ENCODE peak calls at places on chromosomes 11 and 22, in four cellular contexts. U is pancreas, N is PC-9, M is mesothelial cell of epicardium. E is an unnamed sample.

GRCh38 chr11:32173435-32173834 is 82.6 kb downstream of the RCN1 start:
- DNase-seq in U (peak; percentile 45), N (peak; percentile 61), M (peak; percentile 65), E (peak; percentile 48)

GRCh38 chr11:130673698-130674097 is 225.3 kb downstream of the ADAMTS15 start:
- DNase-seq in U (no peak), N (no peak), M (no peak), E (no peak)

GRCh38 chr22:36365020-36365411 is 22.8 kb downstream of the MYH9 start:
- DNase-seq in U (peak; percentile 53), N (peak; percentile 74), M (no peak), E (peak; percentile 77)

GRCh38 chr11:8870461-8871282 is 40.3 kb upstream of the AKIP1 start:
- DNase-seq in U (peak; percentile 54), N (peak; percentile 41), M (peak; percentile 76), E (peak; percentile 49)

GRCh38 chr11:16632295-16633200 is 105.9 kb upstream of the C11orf58 start:
- DNase-seq in U (no peak), N (peak; percentile 28), M (no peak), E (no peak)

GRCh38 chr11:15258433-15259350 is 144.0 kb downstream of the INSC start:
- DNase-seq in U (peak; percentile 31), N (no peak), M (no peak), E (no peak)

GRCh38 chr22:36753916-36754315 is 22.0 kb downstream of the IFT27 start:
- DNase-seq in U (no peak), N (no peak), M (no peak), E (no peak)

GRCh38 chr11:117950320-117950719 is 21.1 kb upstream of the TMPRSS13 start:
- DNase-seq in U (no peak), N (no peak), M (no peak), E (peak; percentile 56)

GRCh38 chr11:109853156-109853776 is 239.9 kb upstream of the ZC3H12C start:
- DNase-seq in U (no peak), N (peak; percentile 21), M (no peak), E (peak; percentile 27)

GRCh38 chr11:4048340-4048739 is 46.3 kb upstream of the RRM1 start:
- DNase-seq in U (no peak), N (no peak), M (no peak), E (no peak)

GRCh38 chr22:36156515-36157419 is 3.8 kb downstream of the APOL3 start:
- DNase-seq in U (peak; percentile 40), N (peak; percentile 52), M (peak; percentile 45), E (no peak)

GRCh38 chr22:28710889-28711285 is 30.7 kb downstream of the CHEK2 start:
- DNase-seq in U (no peak), N (no peak), M (no peak), E (no peak)

GRCh38 chr11:18075444-18075843 is 29.4 kb upstream of the TPH1 start:
- DNase-seq in U (no peak), N (no peak), M (no peak), E (no peak)

GRCh38 chr22:32904044-32904443 is 102.5 kb downstream of the TIMP3 start:
- DNase-seq in U (peak; percentile 19), N (peak; percentile 22), M (no peak), E (no peak)

GRCh38 chr11:36703055-36703404 is 105.0 kb upstream of the RAG2 start:
- DNase-seq in U (no peak), N (no peak), M (no peak), E (peak; percentile 34)

GRCh38 chr11:79263001-79263400 is 177.8 kb downstream of the TENM4 start:
- DNase-seq in U (no peak), N (no peak), M (no peak), E (no peak)

GRCh38 chr11:73154178-73154577 is 12.1 kb upstream of the FCHSD2 start:
- DNase-seq in U (no peak), N (no peak), M (no peak), E (peak; percentile 68)

GRCh38 chr11:123386746-123387510 is 43.1 kb upstream of the GRAMD1B start:
- DNase-seq in U (no peak), N (no peak), M (no peak), E (no peak)

GRCh38 chr22:33921576-33922181 is 1.4 kb upstream of the LARGE1 start:
- DNase-seq in U (peak; percentile 51), N (peak; percentile 29), M (peak; percentile 76), E (peak; percentile 54)

GRCh38 chr11:72831521-72832300 is 17.5 kb downstream of the ATG16L2 start:
- DNase-seq in U (peak; percentile 86), N (peak; percentile 85), M (peak; percentile 84), E (no peak)

GRCh38 chr22:23094260-23094659 is 23.9 kb downstream of the GNAZ start:
- DNase-seq in U (no peak), N (no peak), M (no peak), E (no peak)

GRCh38 chr11:31417357-31417756 is 47.7 kb downstream of the DNAJC24 start:
- DNase-seq in U (no peak), N (no peak), M (no peak), E (no peak)

GRCh38 chr22:19803736-19804267 is 43.2 kb downstream of the TBX1 start:
- DNase-seq in U (no peak), N (no peak), M (no peak), E (no peak)

GRCh38 chr22:49623176-49623575 is 204.5 kb downstream of the BRD1 start:
- DNase-seq in U (no peak), N (no peak), M (no peak), E (no peak)

GRCh38 chr11:93857413-93858185 is 7.2 kb upstream of the VSTM5 start:
- DNase-seq in U (no peak), N (no peak), M (no peak), E (no peak)

GRCh38 chr11:76380161-76380976 is 563 bp downstream of the THAP12 start:
- DNase-seq in U (no peak), N (no peak), M (peak; percentile 61), E (peak; percentile 52)

GRCh38 chr11:116822575-116822974 is 529 bp downstream of the APOA4 start:
- DNase-seq in U (no peak), N (no peak), M (no peak), E (no peak)

GRCh38 chr11:60705895-60706294 is 6.5 kb downstream of the MS4A8 start:
- DNase-seq in U (no peak), N (no peak), M (no peak), E (no peak)

GRCh38 chr22:29134448-29134847 is 61.6 kb downstream of the KREMEN1 start:
- DNase-seq in U (no peak), N (no peak), M (no peak), E (no peak)

GRCh38 chr11:133064152-133064877 is 468.0 kb downstream of the OPCML start:
- DNase-seq in U (peak; percentile 76), N (no peak), M (peak; percentile 91), E (peak; percentile 27)
- TF ChIP-seq CTCF in U (peak; percentile 47), N (no peak), M (peak; percentile 70), E (no peak)

GRCh38 chr22:48507595-48508350 is 1319.9 kb downstream of the BRD1 start:
- DNase-seq in U (no peak), N (no peak), M (no peak), E (no peak)
- TF ChIP-seq CTCF in U (no peak), N (no peak), M (no peak), E (no peak)

GRCh38 chr11:134228625-134229024 is 4.2 kb downstream of the VPS26B start:
- DNase-seq in U (no peak), N (no peak), M (no peak), E (peak; percentile 71)

GRCh38 chr11:134223836-134224709 is at the start of the genes NCAPD3 and VPS26B:
- DNase-seq in U (peak; percentile 96), N (peak; percentile 92), M (peak; percentile 94), E (peak; percentile 97)

GRCh38 chr11:134223066-134223465 is 701 bp downstream of the NCAPD3 start:
- DNase-seq in U (no peak), N (no peak), M (no peak), E (no peak)

GRCh38 chr11:134226806-134227325 is 2.4 kb downstream of the VPS26B start:
- DNase-seq in U (no peak), N (no peak), M (no peak), E (no peak)

GRCh38 chr11:134224710-134225662 is 515 bp downstream of the VPS26B start:
- DNase-seq in U (peak; percentile 37), N (peak; percentile 29), M (peak; percentile 45), E (peak; percentile 35)
- TF ChIP-seq CTCF in U (no peak), N (no peak), M (no peak), E (no peak)

DNA sequence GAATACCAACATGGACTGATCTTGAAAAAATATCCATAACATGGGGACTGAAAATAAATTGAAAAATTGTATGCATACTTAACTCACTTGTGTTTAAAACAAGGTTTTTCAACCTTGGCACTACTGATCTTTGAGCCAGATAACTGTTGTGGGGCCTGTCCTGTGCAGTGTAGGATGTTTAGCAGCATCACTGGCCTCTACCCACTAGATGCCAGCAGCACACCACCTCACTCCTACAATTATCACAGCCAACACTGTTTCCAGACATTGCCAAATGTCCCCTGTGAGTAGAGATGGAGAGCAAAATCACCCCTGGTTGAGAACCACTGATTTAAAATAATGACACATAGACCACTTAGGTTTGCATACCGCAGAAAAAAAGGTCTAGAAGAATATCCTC is 45.0 kb upstream of the SLC1A2 start:
- DNase-seq in U (no peak), N (no peak), M (no peak), E (no peak)
- TF ChIP-seq CTCF in U (no peak), N (peak; percentile 51), M (no peak), E (no peak)

GRCh38 chr11:121446752-121447156 is 5.4 kb upstream of the SORL1 start:
- DNase-seq in U (no peak), N (no peak), M (no peak), E (peak; percentile 31)
- TF ChIP-seq CTCF in U (no peak), N (peak; percentile 31), M (no peak), E (peak; percentile 3)

DNA sequence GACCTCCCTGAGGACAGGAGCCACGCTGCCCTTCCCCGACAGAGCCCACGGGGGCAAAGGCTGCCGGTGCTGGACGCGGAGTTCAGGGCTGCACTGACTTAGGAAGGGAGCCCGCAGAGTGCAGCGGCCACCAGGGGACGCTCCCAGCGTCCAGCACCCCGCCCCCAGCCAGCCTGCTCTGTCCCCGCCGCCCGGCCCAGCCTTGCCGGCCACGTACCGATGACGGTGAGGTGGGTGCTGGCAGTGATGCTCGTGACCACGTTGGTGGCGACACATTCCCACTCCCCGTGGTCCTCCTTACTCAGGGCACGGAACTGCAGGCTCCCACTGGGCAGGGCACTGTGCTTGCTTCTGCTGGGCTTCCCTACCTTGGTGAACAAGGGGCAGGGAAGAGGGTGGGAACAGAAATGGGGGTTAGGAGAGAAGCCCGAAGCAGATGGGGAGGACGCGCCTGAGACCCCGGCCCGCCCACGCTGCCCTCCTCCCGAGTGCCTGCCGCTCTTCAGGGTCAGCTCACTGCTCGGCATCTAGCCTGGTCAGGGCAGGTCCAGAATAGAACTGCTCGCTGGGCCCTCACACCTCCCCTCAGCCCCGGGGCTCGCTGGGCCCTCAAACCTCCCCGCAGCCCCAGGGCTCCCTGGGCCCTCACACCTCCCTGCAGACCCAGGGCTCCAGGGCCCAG is 25.9 kb downstream of the IGSF9B start:
- DNase-seq in U (no peak), N (no peak), M (no peak), E (no peak)
- TF ChIP-seq CTCF in U (no peak), N (no peak), M (peak; percentile 21), E (peak; percentile 18)

E was measured in GM10248.